ENCODE peak calls at places on chromosome 17, in five cellular contexts. J, Z, T, C and P are unnamed samples.

GRCh38 chr17:64147110-64148016 is 17.4 kb upstream of the ERN1 start:
- DNase-seq in J (no peak), Z (no peak), T (no peak), C (no peak), P (no peak)

GRCh38 chr17:33976816-33977215 is 278.3 kb upstream of the CCL2 start:
- DNase-seq in J (no peak), Z (no peak), T (no peak), C (no peak), P (no peak)

GRCh38 chr17:80030730-80031410 is 4.8 kb downstream of the TBC1D16 start:
- DNase-seq in J (no peak), Z (no peak), T (no peak), C (no peak), P (no peak)

GRCh38 chr17:35023538-35023937 is 40.0 kb downstream of the RFFL start:
- DNase-seq in J (no peak), Z (no peak), T (no peak), C (no peak), P (no peak)

GRCh38 chr17:1861391-1862010 is 31.7 kb downstream of the RPA1 start:
- DNase-seq in J (no peak), Z (peak; percentile 81), T (no peak), C (peak; percentile 50), P (peak; percentile 68)

GRCh38 chr17:72182256-72182890 is 61.6 kb downstream of the SOX9 start:
- DNase-seq in J (no peak), Z (no peak), T (no peak), C (no peak), P (no peak)

GRCh38 chr17:78272181-78272913 is 40.9 kb downstream of the TMEM235 start:
- DNase-seq in J (no peak), Z (peak; percentile 92), T (peak; percentile 37), C (peak; percentile 67), P (peak; percentile 70)

GRCh38 chr17:46889519-46889918 is 33.4 kb upstream of the GOSR2 start:
- DNase-seq in J (no peak), Z (no peak), T (no peak), C (no peak), P (no peak)

GRCh38 chr17:3843935-3844516 is 2.0 kb downstream of the NCBP3 start:
- DNase-seq in J (no peak), Z (no peak), T (no peak), C (no peak), P (peak; percentile 53)

GRCh38 chr17:27414686-27415085 is 41.6 kb upstream of the KSR1 start:
- DNase-seq in J (no peak), Z (peak; percentile 13), T (no peak), C (no peak), P (no peak)

GRCh38 chr17:45225051-45225700 is 3.5 kb downstream of the FMNL1 start:
- DNase-seq in J (no peak), Z (no peak), T (no peak), C (peak; percentile 57), P (peak; percentile 63)